ENCODE peak calls at places on chromosomes 12 and 14, in six cellular contexts. V is HTR-8/SVneo; U is RCC 7860; K is activated CD8-positive, alpha-beta memory T cell treated with anti-CD3 and anti-CD28 coated beads for 1 hour; R is endodermal cell; I is fibroblast of villous mesenchyme. H is an unnamed sample.

GRCh38 chr14:53696217-53696965 is 260.2 kb downstream of the BMP4 start:
- DNase-seq in I (peak), U (no peak), R (no peak), V (no peak), K (no peak), H (no peak)

GRCh38 chr12:51188359-51189051 is 15.6 kb upstream of the TFCP2 start:
- DNase-seq in I (no peak), V (no peak), R (no peak), K (no peak), U (no peak), H (peak)

GRCh38 chr14:80784824-80785223 is 156.7 kb downstream of the CEP128 start:
- DNase-seq in R (no peak), U (no peak), K (no peak), I (peak), V (no peak), H (no peak)

GRCh38 chr14:29569194-29569593 is 358.5 kb downstream of the PRKD1 start:
- DNase-seq in K (no peak), I (no peak), U (no peak), R (no peak), V (no peak), H (no peak)

GRCh38 chr12:14418526-14418925 is 53.0 kb downstream of the ATF7IP start:
- DNase-seq in U (no peak), I (no peak), R (no peak), V (no peak), K (no peak), H (peak)

GRCh38 chr14:57071639-57072038 is 197.1 kb downstream of the EXOC5 start:
- DNase-seq in U (no peak), R (no peak), K (no peak), V (no peak), I (no peak), H (no peak)

GRCh38 chr12:5171701-5172100 is 128.0 kb downstream of the KCNA5 start:
- DNase-seq in R (peak), U (peak), I (peak), V (peak), K (no peak), H (no peak)

GRCh38 chr14:21024668-21025373 is at the start of gene NDRG2:
- DNase-seq in U (no peak), K (peak), V (peak), R (peak), I (peak), H (no peak)

GRCh38 chr12:13973981-13974380 is 7.4 kb downstream of the GRIN2B start:
- DNase-seq in U (no peak), R (no peak), I (no peak), V (no peak), K (no peak), H (no peak)

GRCh38 chr14:49593016-49593415 is 5.7 kb upstream of the LRR1 start:
- DNase-seq in V (no peak), R (no peak), K (no peak), U (no peak), I (peak), H (peak)

GRCh38 chr12:96034631-96035282 is 630 bp downstream of the LTA4H start:
- DNase-seq in K (no peak), U (no peak), I (peak), V (peak), R (peak), H (peak)

GRCh38 chr12:49057888-49058287 is 2.7 kb downstream of the KMT2D start:
- DNase-seq in K (no peak), V (no peak), R (no peak), I (no peak), U (no peak), H (peak)

GRCh38 chr12:132284071-132284492 is 45.3 kb downstream of the GALNT9 start:
- DNase-seq in R (no peak), U (no peak), K (no peak), I (peak), V (no peak), H (no peak)

GRCh38 chr14:92040431-92041040 is 677 bp upstream of the TRIP11 start:
- DNase-seq in K (no peak), V (peak), I (peak), R (peak), U (peak), H (peak)

GRCh38 chr12:130169924-130170323 is 7.7 kb downstream of the FZD10 start:
- DNase-seq in K (no peak), R (peak), I (no peak), V (no peak), U (no peak), H (no peak)